ENCODE peak calls at places on chromosomes 2 and 18, in seven cellular contexts. O is GM03348, L is activated gamma-delta T cell treated with Interleukin-2 at 50 U/mL for 16 hours, V is C1 segment of cervical spinal cord, E is dermis microvascular lymphatic vessel endothelial cell, Z is ELR, P is heart left ventricle. U is an unnamed sample.

GRCh38 chr18:49802623-49803022 is 10.7 kb downstream of the ACAA2 start:
- DNase-seq in O (no peak), L (no peak), Z (no peak), E (no peak), P (no peak), V (no peak), U (no peak)

GRCh38 chr2:53353372-53354111 is 414.1 kb upstream of the CHAC2 start:
- DNase-seq in L (no peak), Z (peak; percentile 60), E (no peak), V (no peak), O (no peak), P (no peak), U (no peak)

GRCh38 chr18:34650121-34650545 is 60.0 kb upstream of the DTNA start:
- DNase-seq in Z (no peak), L (no peak), O (peak; percentile 28), E (no peak), P (no peak), V (no peak), U (no peak)

GRCh38 chr2:174771631-174772491 is 7.6 kb upstream of the CHRNA1 start:
- DNase-seq in L (peak; percentile 33), V (peak; percentile 68), P (peak; percentile 79), Z (peak; percentile 90), E (peak; percentile 51), O (peak; percentile 84), U (peak; percentile 84)

GRCh38 chr2:144671695-144672094 is 151.8 kb upstream of the ZEB2 start:
- DNase-seq in V (no peak), O (no peak), E (no peak), Z (peak; percentile 9), L (no peak), P (no peak), U (no peak)

GRCh38 chr2:61178603-61179545 is 16.9 kb downstream of the C2orf74 start:
- DNase-seq in Z (peak; percentile 19), E (no peak), P (no peak), L (no peak), V (no peak), O (peak; percentile 16), U (no peak)

GRCh38 chr2:96631804-96632435 is 6.2 kb downstream of the KANSL3 start:
- DNase-seq in L (no peak), E (no peak), Z (peak; percentile 73), O (no peak), P (no peak), V (no peak), U (no peak)

GRCh38 chr2:79620679-79621078 is 107.8 kb downstream of the CTNNA2 start:
- DNase-seq in E (no peak), V (no peak), Z (no peak), L (no peak), O (no peak), P (no peak), U (no peak)

GRCh38 chr2:128370468-128371247 is 52.0 kb upstream of the HS6ST1 start:
- DNase-seq in V (no peak), L (no peak), O (no peak), E (no peak), P (no peak), Z (no peak), U (no peak)

GRCh38 chr2:57843158-57843557 is 203.4 kb upstream of the VRK2 start:
- DNase-seq in V (no peak), P (no peak), Z (no peak), O (no peak), E (no peak), L (no peak), U (no peak)

GRCh38 chr2:237931205-237931721 is 35.6 kb upstream of the UBE2F start:
- DNase-seq in Z (no peak), P (no peak), V (no peak), O (peak; percentile 53), E (no peak), L (no peak), U (no peak)

GRCh38 chr2:120844098-120844738 is 108.5 kb downstream of the GLI2 start:
- DNase-seq in V (no peak), O (no peak), E (no peak), P (no peak), Z (no peak), L (no peak), U (no peak)

GRCh38 chr2:55609931-55610578 is 7.4 kb downstream of the PPP4R3B start:
- DNase-seq in Z (no peak), V (no peak), E (no peak), O (no peak), P (no peak), L (no peak), U (no peak)

GRCh38 chr2:218406949-218407703 is 7.5 kb downstream of the CTDSP1 start:
- DNase-seq in P (peak; percentile 48), Z (peak; percentile 54), V (peak; percentile 71), O (peak; percentile 63), E (no peak), L (peak; percentile 66), U (no peak)

GRCh38 chr2:28094794-28095193 is 204.3 kb downstream of the BABAM2 start:
- DNase-seq in O (no peak), E (no peak), Z (no peak), P (no peak), V (no peak), L (no peak), U (no peak)

GRCh38 chr18:29154758-29155725 is 978.1 kb upstream of the CDH2 start:
- DNase-seq in V (no peak), E (peak; percentile 69), Z (peak; percentile 91), P (no peak), L (no peak), O (peak; percentile 50), U (no peak)

GRCh38 chr2:108586116-108586515 is 51.8 kb downstream of the LIMS1 start:
- DNase-seq in Z (peak; percentile 71), V (no peak), O (peak; percentile 15), P (no peak), L (no peak), E (no peak), U (no peak)

GRCh38 chr2:21043744-21044532 is at the start of gene APOB:
- DNase-seq in Z (no peak), E (no peak), P (no peak), V (peak; percentile 12), O (no peak), L (no peak), U (peak; percentile 65)

GRCh38 chr2:176395273-176395854 is 126.1 kb downstream of the MTX2 start:
- DNase-seq in L (no peak), P (no peak), O (no peak), V (no peak), E (no peak), Z (peak; percentile 29), U (no peak)

GRCh38 chr18:23849141-23849540 is 159.9 kb downstream of the LAMA3 start:
- DNase-seq in O (no peak), P (no peak), E (no peak), L (no peak), Z (no peak), V (no peak), U (no peak)

GRCh38 chr2:199662245-199662644 is 188.7 kb downstream of the FTCDNL1 start:
- DNase-seq in V (no peak), O (no peak), E (no peak), L (no peak), Z (no peak), P (no peak), U (no peak)

GRCh38 chr2:70920367-70920715 is 15.4 kb upstream of the ATP6V1B1 start:
- DNase-seq in V (no peak), P (no peak), Z (no peak), L (no peak), E (no peak), O (no peak), U (no peak)

GRCh38 chr2:173496746-173497145 is 142.1 kb downstream of the CDCA7 start:
- DNase-seq in V (no peak), E (no peak), L (no peak), Z (peak; percentile 34), P (no peak), O (peak; percentile 25), U (no peak)

U was measured in iPS-NIHi11.